ENCODE peak calls at places on chromosomes 12 and 14, in five cellular contexts. U, R, L, N and Y are unnamed samples.

GRCh38 chr14:38389666-38390065 is 133.8 kb upstream of the CLEC14A start:
- DNase-seq in U (peak), R (no peak), L (no peak), N (no peak), Y (peak)

GRCh38 chr12:85155791-85156190 is 119.6 kb downstream of the LRRIQ1 start:
- DNase-seq in U (no peak), R (no peak), L (no peak), N (peak), Y (no peak)

GRCh38 chr12:57765003-57765697 is 1.7 kb downstream of the CYP27B1 start:
- DNase-seq in U (no peak), R (peak), L (no peak), N (no peak), Y (peak)

GRCh38 chr14:89445252-89445973 is 28.4 kb upstream of the FOXN3 start:
- DNase-seq in U (no peak), R (no peak), L (no peak), N (no peak), Y (no peak)

GRCh38 chr12:57230381-57231155 is 1.1 kb downstream of the SHMT2 start:
- DNase-seq in U (no peak), R (no peak), L (no peak), N (peak), Y (no peak)

GRCh38 chr12:51318846-51319570 is 5.0 kb downstream of the BIN2 start:
- DNase-seq in U (no peak), R (no peak), L (no peak), N (no peak), Y (no peak)

GRCh38 chr12:92844147-92844763 is 84.8 kb downstream of the EEA1 start:
- DNase-seq in U (no peak), R (no peak), L (no peak), N (peak), Y (no peak)

GRCh38 chr12:116599285-116600122 is 40.3 kb downstream of the MAP1LC3B2 start:
- DNase-seq in U (peak), R (peak), L (peak), N (peak), Y (peak)

GRCh38 chr12:265096-265495 is 2.5 kb upstream of the SLC6A13 start:
- DNase-seq in U (no peak), R (no peak), L (no peak), N (no peak), Y (no peak)

GRCh38 chr14:102739190-102739469 is 38.1 kb upstream of the TRAF3 start:
- DNase-seq in U (no peak), R (peak), L (no peak), N (no peak), Y (no peak)

GRCh38 chr12:11578461-11578993 is 70.9 kb upstream of the ETV6 start:
- DNase-seq in U (no peak), R (no peak), L (no peak), N (no peak), Y (no peak)

GRCh38 chr12:70360218-70360617 is 5.9 kb upstream of the KCNMB4 start:
- DNase-seq in U (no peak), R (no peak), L (no peak), N (no peak), Y (no peak)

GRCh38 chr12:89015419-89015818 is 336.9 kb downstream of the DUSP6 start:
- DNase-seq in U (no peak), R (no peak), L (no peak), N (no peak), Y (no peak)

GRCh38 chr12:88993655-88994054 is 358.6 kb downstream of the DUSP6 start:
- DNase-seq in U (peak), R (no peak), L (no peak), N (peak), Y (peak)